ENCODE peak calls at places on chromosomes 11 and 22, in five cellular contexts. R, Y, P, V and N are unnamed samples. For H3K9me3, the result is how much of the 10 kb centered on the place peaks cover.

GRCh38 chr11:61392991-61393595 is 706 bp downstream of the TMEM216 start:
- DNase-seq in R (peak), Y (peak), P (peak), V (peak), N (no peak)

GRCh38 chr11:117919326-117920275 is 9.6 kb downstream of the TMPRSS13 start:
- DNase-seq in R (no peak), Y (no peak), P (no peak), V (no peak), N (peak)

GRCh38 chr22:33105501-33105911 is 47.3 kb upstream of the SYN3 start:
- DNase-seq in R (no peak), Y (peak), P (peak), V (no peak), N (no peak)

GRCh38 chr22:46012182-46012880 is 35.4 kb upstream of the WNT7B start:
- DNase-seq in R (no peak), Y (no peak), P (no peak), V (no peak), N (peak)

GRCh38 chr11:46065681-46066080 is 55.6 kb downstream of the PHF21A start:
- DNase-seq in R (no peak), Y (no peak), P (no peak), V (no peak), N (no peak)

GRCh38 chr11:72668645-72669347 is 5.4 kb downstream of the PDE2A start:
- DNase-seq in R (no peak), Y (no peak), P (peak), V (peak), N (no peak)

GRCh38 chr11:24324211-24324610 is 172.6 kb upstream of the LUZP2 start:
- DNase-seq in R (no peak), Y (peak), P (peak), V (no peak), N (no peak)

GRCh38 chr22:29031236-29031982 is 30.2 kb downstream of the C22orf31 start:
- DNase-seq in R (peak), Y (peak), P (peak), V (peak), N (no peak)

GRCh38 chr11:38323961-38324761 is 1726.1 kb upstream of the RAG2 start:
- DNase-seq in R (no peak), Y (no peak), P (peak), V (no peak), N (no peak)

GRCh38 chr11:126440792-126441514 is 85.5 kb downstream of the ST3GAL4 start:
- DNase-seq in R (peak), Y (peak), P (peak), V (peak), N (peak)

GRCh38 chr22:30196141-30196866 is 50.3 kb downstream of the LIF start:
- DNase-seq in R (peak), Y (peak), P (peak), V (peak), N (peak)

GRCh38 chr11:8090756-8091155 is 9.7 kb downstream of the TUB start:
- DNase-seq in R (no peak), Y (peak), P (peak), V (peak), N (peak)

GRCh38 chr22:37283393-37283937 is 1.2 kb downstream of the CYTH4 start:
- DNase-seq in R (no peak), Y (peak), P (no peak), V (no peak), N (peak)

GRCh38 chr11:37988031-37988430 is 1390.0 kb upstream of the RAG2 start:
- DNase-seq in R (no peak), Y (no peak), P (peak), V (no peak), N (no peak)

GRCh38 chr11:28834877-28835276 is 726.7 kb downstream of the METTL15 start:
- DNase-seq in R (no peak), Y (peak), P (peak), V (no peak), N (no peak)

GRCh38 chr22:20013382-20013871 is 3.2 kb downstream of the ARVCF start:
- DNase-seq in R (no peak), Y (peak), P (peak), V (peak), N (peak)

GRCh38 chr11:125980421-125980820 is 34.6 kb downstream of the VSIG10L2 start:
- DNase-seq in R (no peak), Y (no peak), P (no peak), V (peak), N (no peak)

GRCh38 chr22:50403701-50404101 is 60.6 kb downstream of the PPP6R2 start:
- DNase-seq in R (no peak), Y (no peak), P (no peak), V (no peak), N (peak)

GRCh38 chr11:64123102-64123434 is 42.8 kb downstream of the MACROD1 start:
- DNase-seq in R (no peak), Y (no peak), P (peak), V (no peak), N (no peak)

GRCh38 chr11:26043665-26044064 is 288.3 kb upstream of the ANO3 start:
- DNase-seq in R (no peak), Y (no peak), P (no peak), V (no peak), N (no peak)

GRCh38 chr11:95084509-95084908 is 5.1 kb upstream of the ENDOD1 start:
- DNase-seq in R (no peak), Y (peak), P (peak), V (no peak), N (no peak)

GRCh38 chr11:452203-452744 is 2.2 kb downstream of the PTDSS2 start:
- DNase-seq in R (no peak), Y (no peak), P (no peak), V (no peak), N (peak)

GRCh38 chr11:32431657-32432056 is 3.7 kb downstream of the WT1 start:
- DNase-seq in R (no peak), Y (no peak), P (no peak), V (no peak), N (no peak)

GRCh38 chr11:9263840-9264380 is 1.2 kb downstream of the DENND5A start:
- DNase-seq in R (peak), Y (peak), P (peak), V (no peak), N (no peak)

GRCh38 chr11:12090061-12090572 is 20.3 kb upstream of the MICAL2 start:
- DNase-seq in R (no peak), Y (peak), P (peak), V (no peak), N (no peak)

GRCh38 chr11:95414217-95414616 is 183.2 kb upstream of the SESN3 start:
- DNase-seq in R (no peak), Y (no peak), P (no peak), V (no peak), N (no peak)

GRCh38 chr22:25536578-25536977 is 27.9 kb upstream of the GRK3 start:
- DNase-seq in R (no peak), Y (peak), P (peak), V (no peak), N (no peak)

GRCh38 chr11:13040969-13041561 is 31.9 kb downstream of the RASSF10 start:
- DNase-seq in R (no peak), Y (no peak), P (no peak), V (no peak), N (no peak)

GRCh38 chr11:47797633-47798032 is 30.5 kb upstream of the FNBP4 start:
- DNase-seq in R (no peak), Y (peak), P (peak), V (no peak), N (no peak)

GRCh38 chr11:134153147-134153905 is 70.4 kb downstream of the NCAPD3 start:
- DNase-seq in R (no peak), Y (no peak), P (no peak), V (no peak), N (no peak)

GRCh38 chr11:117934526-117935307 is 5.5 kb upstream of the TMPRSS13 start:
- DNase-seq in R (no peak), Y (no peak), P (no peak), V (no peak), N (peak)

GRCh38 chr22:17569971-17570511 is 6.7 kb downstream of the SLC25A18 start:
- DNase-seq in R (no peak), Y (peak), P (peak), V (no peak), N (no peak)

DNA sequence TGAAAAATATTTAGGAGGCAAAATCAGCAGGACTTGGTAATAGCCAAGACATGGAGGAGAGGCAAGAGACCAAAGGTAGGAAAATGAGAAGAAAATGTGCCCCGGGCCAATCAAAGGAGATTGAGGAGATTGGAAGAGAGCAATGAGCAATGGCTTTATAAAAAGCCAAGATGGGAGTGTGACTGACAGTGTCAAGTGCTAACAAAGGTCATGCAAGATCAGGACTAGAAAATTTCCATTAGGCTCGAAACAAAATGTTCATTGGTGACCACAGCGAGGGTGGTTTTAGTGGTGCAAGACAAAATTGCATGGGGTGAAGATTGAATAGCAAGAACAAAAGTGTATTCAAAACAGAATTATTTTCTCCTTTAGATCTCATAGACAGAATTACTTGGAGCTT is 45.2 kb upstream of the TBCEL start:
- DNase-seq in R (no peak), Y (no peak), P (no peak), V (no peak), N (no peak)
- H3K9me3 ChIP-seq in R (under half), Y (under half), P (under half), V (under half), N (under half)

GRCh38 chr22:47356433-47357011 is 594.1 kb downstream of the TBC1D22A start:
- DNase-seq in R (no peak), Y (no peak), P (no peak), V (no peak), N (peak)

GRCh38 chr22:47357493-47357892 is 595.0 kb downstream of the TBC1D22A start:
- DNase-seq in R (no peak), Y (no peak), P (no peak), V (no peak), N (peak)

GRCh38 chr22:47355776-47356432 is 593.5 kb downstream of the TBC1D22A start:
- DNase-seq in R (no peak), Y (no peak), P (no peak), V (no peak), N (peak)

GRCh38 chr22:47355388-47355725 is 592.9 kb downstream of the TBC1D22A start:
- DNase-seq in R (no peak), Y (no peak), P (no peak), V (no peak), N (no peak)

DNA sequence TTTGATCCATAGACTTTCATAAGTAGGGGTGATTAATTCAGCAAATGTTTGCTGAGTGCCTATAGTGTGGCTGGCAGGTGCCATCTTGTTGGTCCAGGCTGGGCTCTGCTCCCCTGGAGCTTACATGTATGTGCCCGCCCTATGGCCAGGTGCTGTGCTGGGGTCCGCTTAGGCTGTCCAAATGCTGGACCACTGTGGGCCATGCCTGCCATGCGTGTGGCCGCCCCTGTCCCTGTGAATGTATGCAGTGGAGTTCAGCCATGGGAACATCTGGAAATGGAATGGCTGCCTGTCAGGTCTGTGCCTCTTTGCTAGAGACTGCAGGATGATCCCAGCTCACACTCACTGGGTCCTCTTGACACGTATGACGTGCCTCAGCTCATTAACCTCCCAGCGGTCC is 594.6 kb downstream of the TBC1D22A start:
- DNase-seq in R (no peak), Y (no peak), P (no peak), V (no peak), N (peak)
- H3K9me3 ChIP-seq in R (under half), Y (under half), P (under half), V (under half), N (under half)

GRCh38 chr11:2641623-2642022 is 58.2 kb downstream of the KCNQ1OT1 start:
- DNase-seq in R (no peak), Y (no peak), P (no peak), V (no peak), N (no peak)
- H3K9me3 ChIP-seq in R (half or more), Y (under half), P (under half), V (under half), N (under half)

DNA sequence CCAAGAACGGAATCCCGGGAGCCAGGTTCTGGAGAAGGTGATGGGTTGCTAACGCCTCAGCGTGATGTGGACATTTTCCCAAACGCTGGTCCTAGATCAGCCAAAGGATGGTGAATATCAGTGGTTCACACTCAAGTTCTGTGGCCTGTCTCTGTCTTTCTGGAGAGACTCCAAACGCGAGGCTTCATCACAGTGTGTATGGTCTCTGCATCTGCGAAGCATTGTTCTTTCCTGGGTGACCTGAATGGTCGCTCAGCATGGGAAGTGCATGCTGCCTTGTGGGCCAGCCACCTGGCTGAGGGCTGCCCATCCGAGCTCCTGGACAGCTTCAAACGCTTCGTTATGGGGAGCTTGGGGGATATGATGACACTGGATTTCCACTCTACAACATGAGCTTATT is 810.0 kb downstream of the TBC1D22A start:
- DNase-seq in R (no peak), Y (no peak), P (no peak), V (no peak), N (no peak)
- H3K9me3 ChIP-seq in R (under half), Y (under half), P (under half), V (under half), N (under half)